ENCODE peak calls at places on chromosomes 4 and X, in seven cellular contexts. E is BE2C, V is AG09309, Z is A549, J is NCI-H1092 treated with DMSO at 0.1 percent for 48 hours, H is NCI-H510A treated with DMSO at 0.1 percent for 48 hours, C is AG10803. U is an unnamed sample.

GRCh38 chr4:156778606-156779005 is 193.0 kb downstream of the PDGFC start:
- DNase-seq in E (no peak), C (peak; percentile 93), V (peak; percentile 93), H (no peak), Z (no peak), J (no peak), U (no peak)

GRCh38 chrX:49247916-49248811 is 12.9 kb downstream of the CCDC22 start:
- DNase-seq in E (peak; percentile 56), Z (no peak), J (no peak), C (no peak), H (peak; percentile 3), V (no peak), U (no peak)

GRCh38 chr4:9971711-9972110 is 49.6 kb downstream of the SLC2A9 start:
- DNase-seq in J (peak; percentile 9), C (no peak), E (no peak), H (no peak), V (no peak), Z (no peak), U (no peak)

GRCh38 chrX:150693782-150694574 is 782 bp downstream of the MTMR1 start:
- DNase-seq in H (peak; percentile 57), E (peak; percentile 53), J (peak; percentile 76), V (peak; percentile 56), C (peak; percentile 86), Z (peak; percentile 52), U (peak; percentile 57)

GRCh38 chr4:140094701-140095420 is 59.1 kb downstream of the MAML3 start:
- DNase-seq in C (no peak), H (no peak), V (no peak), Z (no peak), E (peak; percentile 76), J (peak; percentile 64), U (peak; percentile 86)

GRCh38 chrX:23332101-23332887 is 2.4 kb upstream of the PTCHD1 start:
- DNase-seq in J (peak; percentile 20), E (no peak), V (no peak), Z (no peak), H (no peak), C (no peak), U (no peak)

GRCh38 chr4:10161840-10162239 is 45.2 kb upstream of the WDR1 start:
- DNase-seq in E (no peak), Z (no peak), J (no peak), V (no peak), C (no peak), H (no peak), U (no peak)

GRCh38 chr4:155008389-155008788 is 200.0 kb upstream of the NPY2R start:
- DNase-seq in J (no peak), H (no peak), Z (no peak), V (no peak), C (no peak), E (no peak), U (no peak)

GRCh38 chr4:47482326-47482725 is 2.7 kb upstream of the ATP10D start:
- DNase-seq in E (no peak), V (no peak), H (no peak), C (peak; percentile 42), Z (no peak), J (no peak), U (no peak)

GRCh38 chrX:27987862-27988646 is 6.8 kb upstream of the DCAF8L1 start:
- DNase-seq in Z (no peak), V (no peak), H (no peak), J (no peak), E (no peak), C (no peak), U (no peak)

GRCh38 chr4:19592391-19592790 is 659.3 kb upstream of the SLIT2 start:
- DNase-seq in V (no peak), C (no peak), H (no peak), J (no peak), E (no peak), Z (no peak), U (no peak)

GRCh38 chr4:96986800-96987199 is 1146.9 kb downstream of the PDHA2 start:
- DNase-seq in C (no peak), J (no peak), V (no peak), E (no peak), H (no peak), Z (no peak), U (no peak)

GRCh38 chr4:177185151-177185550 is 124.5 kb upstream of the NEIL3 start:
- DNase-seq in C (peak; percentile 34), J (no peak), Z (no peak), V (no peak), E (no peak), H (no peak), U (no peak)

GRCh38 chr4:53676402-53676871 is 85.2 kb upstream of the LNX1 start:
- DNase-seq in V (peak; percentile 55), E (no peak), H (no peak), J (no peak), C (peak; percentile 73), Z (no peak), U (peak; percentile 7)

GRCh38 chr4:123478859-123479345 is 82.3 kb downstream of the SPRY1 start:
- DNase-seq in V (peak; percentile 61), H (peak; percentile 52), Z (no peak), J (no peak), C (peak; percentile 72), E (no peak), U (no peak)

GRCh38 chrX:107561468-107562215 is 66.7 kb upstream of the PRPS1 start:
- DNase-seq in H (no peak), V (no peak), J (no peak), C (no peak), E (no peak), Z (no peak), U (no peak)

GRCh38 chr4:166324321-166324720 is 451.3 kb downstream of the TLL1 start:
- DNase-seq in J (peak; percentile 7), E (peak; percentile 67), C (no peak), H (peak; percentile 10), V (no peak), Z (no peak), U (no peak)

GRCh38 chr4:179625391-179625790 is 2183.2 kb upstream of the AGA start:
- DNase-seq in C (no peak), Z (no peak), E (no peak), V (no peak), H (no peak), J (no peak), U (no peak)

GRCh38 chr4:16250665-16251365 is 24.5 kb upstream of the TAPT1 start:
- DNase-seq in C (no peak), V (no peak), J (no peak), E (no peak), Z (peak; percentile 38), H (no peak), U (peak; percentile 63)

GRCh38 chrX:48741834-48742233 is 19.7 kb upstream of the GLOD5 start:
- DNase-seq in H (peak; percentile 68), C (no peak), V (no peak), Z (no peak), J (no peak), E (no peak), U (no peak)

GRCh38 chr4:171639540-171639939 is 173.7 kb upstream of the GALNTL6 start:
- DNase-seq in J (no peak), V (no peak), E (no peak), C (no peak), Z (no peak), H (no peak), U (no peak)

GRCh38 chr4:172232966-172233365 is 419.8 kb downstream of the GALNTL6 start:
- DNase-seq in V (no peak), Z (no peak), H (no peak), J (no peak), C (no peak), E (peak; percentile 48), U (no peak)

GRCh38 chrX:2500681-2501151 is at the start of the genes DHRSX and ZBED1:
- DNase-seq in C (peak; percentile 25), Z (peak; percentile 40), E (peak; percentile 36), J (no peak), V (no peak), H (no peak), U (peak; percentile 29)

GRCh38 chr4:158172196-158172557 is 648 bp downstream of the GASK1B start:
- DNase-seq in V (no peak), Z (no peak), E (no peak), H (no peak), J (no peak), C (peak; percentile 38), U (no peak)

GRCh38 chr4:2280531-2281300 is 18.8 kb upstream of the MXD4 start:
- DNase-seq in J (peak; percentile 3), E (no peak), V (no peak), H (peak; percentile 4), Z (no peak), C (no peak), U (no peak)

GRCh38 chr4:7462509-7462971 is 27.8 kb upstream of the PSAPL1 start:
- DNase-seq in J (peak; percentile 67), H (peak; percentile 23), V (no peak), E (peak; percentile 61), C (peak; percentile 27), Z (peak; percentile 17), U (no peak)

GRCh38 chrX:107483976-107484726 is 34.7 kb downstream of the FRMPD3 start:
- DNase-seq in H (peak; percentile 48), E (peak; percentile 69), Z (no peak), C (peak; percentile 20), V (no peak), J (no peak), U (no peak)

GRCh38 chr4:80004319-80004718 is 68.7 kb downstream of the ANTXR2 start:
- DNase-seq in Z (no peak), H (no peak), E (no peak), C (no peak), J (no peak), V (no peak), U (no peak)

GRCh38 chr4:119300072-119300387 is 21.9 kb downstream of the FABP2 start:
- DNase-seq in J (no peak), V (no peak), H (no peak), C (peak; percentile 75), Z (peak; percentile 10), E (peak; percentile 12), U (peak; percentile 57)

GRCh38 chr4:55907469-55907868 is 41.3 kb upstream of the CEP135 start:
- DNase-seq in H (no peak), J (no peak), C (no peak), Z (no peak), E (no peak), V (no peak), U (no peak)

GRCh38 chrX:41490446-41490845 is 43.3 kb downstream of the NYX start:
- DNase-seq in C (no peak), Z (no peak), V (no peak), H (no peak), J (no peak), E (no peak), U (no peak)

GRCh38 chr4:33715996-33716395 is 2528.3 kb downstream of the ARAP2 start:
- DNase-seq in H (no peak), Z (no peak), V (peak; percentile 88), J (no peak), C (peak; percentile 92), E (no peak), U (no peak)

GRCh38 chr4:173367946-173368345 is 2.8 kb upstream of the SAP30 start:
- DNase-seq in C (peak; percentile 17), V (no peak), H (no peak), E (no peak), J (no peak), Z (no peak), U (no peak)

GRCh38 chr4:145920205-145920604 is 18.4 kb downstream of the ZNF827 start:
- DNase-seq in J (no peak), C (peak; percentile 99), H (no peak), V (peak; percentile 91), E (no peak), Z (no peak), U (no peak)

GRCh38 chrX:1355800-1356148 is 19.2 kb downstream of the IL3RA start:
- DNase-seq in E (no peak), Z (no peak), V (no peak), J (no peak), C (no peak), H (no peak), U (no peak)

GRCh38 chr4:73589261-73589847 is 30.9 kb downstream of the RASSF6 start:
- DNase-seq in H (no peak), E (no peak), J (peak; percentile 23), C (peak; percentile 81), V (peak; percentile 47), Z (no peak), U (no peak)

GRCh38 chr4:137981277-137981676 is 260.9 kb downstream of the SLC7A11 start:
- DNase-seq in V (no peak), Z (no peak), E (no peak), C (peak; percentile 35), H (no peak), J (no peak), U (no peak)

U was measured in adrenal gland.